ENCODE peak calls at places on chromosomes 5 and 9, in four cellular contexts. One of them, this sample, is unnamed.

GRCh38 chr9:30522486-30522885 is 1862.0 kb upstream of the ACO1 start:
- DNase-seq in coronary artery: no peak
- DNase-seq in fibroblast of the aortic adventitia: no peak
- DNase-seq in left ventricle myocardium inferior: no peak
- DNase-seq in this sample: no peak

GRCh38 chr5:78509884-78510769 is 138.4 kb downstream of the LHFPL2 start:
- DNase-seq in coronary artery: peak; percentile 81
- DNase-seq in fibroblast of the aortic adventitia: peak; percentile 29
- DNase-seq in left ventricle myocardium inferior: peak; percentile 81
- DNase-seq in this sample: peak; percentile 43

GRCh38 chr5:94461131-94461530 is 157.3 kb downstream of the KIAA0825 start:
- DNase-seq in coronary artery: no peak
- DNase-seq in fibroblast of the aortic adventitia: no peak
- DNase-seq in left ventricle myocardium inferior: no peak
- DNase-seq in this sample: no peak

GRCh38 chr9:115034801-115035200 is 83.2 kb downstream of the TNC start:
- DNase-seq in coronary artery: no peak
- DNase-seq in fibroblast of the aortic adventitia: peak; percentile 93
- DNase-seq in left ventricle myocardium inferior: no peak
- DNase-seq in this sample: peak; percentile 72

GRCh38 chr9:2916382-2916985 is 72.6 kb upstream of the PUM3 start:
- DNase-seq in coronary artery: no peak
- DNase-seq in fibroblast of the aortic adventitia: no peak
- DNase-seq in left ventricle myocardium inferior: no peak
- DNase-seq in this sample: no peak

GRCh38 chr5:173689713-173690360 is 73.4 kb upstream of the BOD1 start:
- DNase-seq in coronary artery: no peak
- DNase-seq in fibroblast of the aortic adventitia: no peak
- DNase-seq in left ventricle myocardium inferior: no peak
- DNase-seq in this sample: no peak

GRCh38 chr5:54259090-54259489 is 51.3 kb downstream of the ARL15 start:
- DNase-seq in coronary artery: no peak
- DNase-seq in fibroblast of the aortic adventitia: no peak
- DNase-seq in left ventricle myocardium inferior: no peak
- DNase-seq in this sample: peak; percentile 27

GRCh38 chr5:148151872-148152271 is 16.5 kb upstream of the SPINK14 start:
- DNase-seq in coronary artery: no peak
- DNase-seq in fibroblast of the aortic adventitia: no peak
- DNase-seq in left ventricle myocardium inferior: no peak
- DNase-seq in this sample: no peak

GRCh38 chr5:34775886-34776285 is 63.1 kb upstream of the TTC23L start:
- DNase-seq in coronary artery: no peak
- DNase-seq in fibroblast of the aortic adventitia: no peak
- DNase-seq in left ventricle myocardium inferior: no peak
- DNase-seq in this sample: no peak
- H3K4me3 ChIP-seq in coronary artery: no peak overlapping the region
- H3K4me3 ChIP-seq in fibroblast of the aortic adventitia: no peak overlapping the region
- H3K4me3 ChIP-seq in left ventricle myocardium inferior: no peak overlapping the region
- H3K4me3 ChIP-seq in this sample: no peak overlapping the region

GRCh38 chr5:176738851-176739250 is 71.5 kb upstream of the UNC5A start:
- DNase-seq in coronary artery: peak; percentile 55
- DNase-seq in fibroblast of the aortic adventitia: no peak
- DNase-seq in left ventricle myocardium inferior: no peak
- DNase-seq in this sample: no peak
- TF ChIP-seq CTCF in coronary artery: no peak
- TF ChIP-seq CTCF in fibroblast of the aortic adventitia: no peak
- TF ChIP-seq CTCF in left ventricle myocardium inferior: no peak
- TF ChIP-seq CTCF in this sample: no peak

DNA sequence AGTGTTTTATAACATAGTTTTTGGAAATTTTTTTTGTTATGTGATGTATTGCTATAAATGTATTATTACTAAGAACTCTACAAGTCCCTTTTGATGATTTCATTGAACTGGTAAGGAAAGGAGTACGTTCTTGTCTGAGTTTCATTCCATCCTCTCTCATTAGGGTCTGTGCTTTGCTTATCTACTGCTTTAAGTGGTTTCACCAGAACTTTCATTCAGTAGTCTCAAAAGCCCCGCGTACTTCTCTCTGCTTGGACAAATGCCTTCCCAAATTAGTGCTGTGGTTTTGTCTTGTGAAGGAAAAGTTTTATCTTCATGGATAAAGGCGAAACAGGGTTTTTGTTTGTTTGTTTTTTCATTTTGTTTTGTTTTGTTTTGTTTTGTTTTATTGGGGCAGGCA is 469.8 kb upstream of the WWC1 start:
- DNase-seq in coronary artery: no peak
- DNase-seq in fibroblast of the aortic adventitia: no peak
- DNase-seq in left ventricle myocardium inferior: no peak
- DNase-seq in this sample: no peak
- H3K4me3 ChIP-seq in coronary artery: no peak overlapping the region
- H3K4me3 ChIP-seq in fibroblast of the aortic adventitia: no peak overlapping the region
- H3K4me3 ChIP-seq in left ventricle myocardium inferior: no peak overlapping the region
- H3K4me3 ChIP-seq in this sample: peak overlapping the region; percentile 55

GRCh38 chr9:130932220-130933069 is 6.6 kb downstream of the FIBCD1 start:
- DNase-seq in coronary artery: no peak
- DNase-seq in fibroblast of the aortic adventitia: no peak
- DNase-seq in left ventricle myocardium inferior: peak; percentile 77
- DNase-seq in this sample: peak; percentile 17
- TF ChIP-seq CTCF in coronary artery: no peak
- TF ChIP-seq CTCF in fibroblast of the aortic adventitia: no peak
- TF ChIP-seq CTCF in left ventricle myocardium inferior: peak; percentile 59
- TF ChIP-seq CTCF in this sample: no peak

GRCh38 chr9:84271004-84271886 is 69.3 kb downstream of the SLC28A3 start:
- DNase-seq in coronary artery: no peak
- DNase-seq in fibroblast of the aortic adventitia: peak; percentile 33
- DNase-seq in left ventricle myocardium inferior: peak; percentile 41
- DNase-seq in this sample: peak; percentile 29

GRCh38 chr9:84264307-84264706 is 76.3 kb downstream of the SLC28A3 start:
- DNase-seq in coronary artery: no peak
- DNase-seq in fibroblast of the aortic adventitia: no peak
- DNase-seq in left ventricle myocardium inferior: no peak
- DNase-seq in this sample: no peak

GRCh38 chr9:84271887-84272556 is 68.5 kb downstream of the SLC28A3 start:
- DNase-seq in coronary artery: no peak
- DNase-seq in fibroblast of the aortic adventitia: peak; percentile 34
- DNase-seq in left ventricle myocardium inferior: no peak
- DNase-seq in this sample: no peak

GRCh38 chr9:84261082-84261746 is 79.3 kb downstream of the SLC28A3 start:
- DNase-seq in coronary artery: peak; percentile 78
- DNase-seq in fibroblast of the aortic adventitia: peak; percentile 78
- DNase-seq in left ventricle myocardium inferior: peak; percentile 83
- DNase-seq in this sample: peak; percentile 83

GRCh38 chr9:84266087-84266561 is 74.4 kb downstream of the SLC28A3 start:
- DNase-seq in coronary artery: no peak
- DNase-seq in fibroblast of the aortic adventitia: no peak
- DNase-seq in left ventricle myocardium inferior: no peak
- DNase-seq in this sample: peak; percentile 16
- H3K4me3 ChIP-seq in coronary artery: no peak overlapping the region
- H3K4me3 ChIP-seq in fibroblast of the aortic adventitia: no peak overlapping the region
- H3K4me3 ChIP-seq in left ventricle myocardium inferior: no peak overlapping the region
- H3K4me3 ChIP-seq in this sample: no peak overlapping the region

DNA sequence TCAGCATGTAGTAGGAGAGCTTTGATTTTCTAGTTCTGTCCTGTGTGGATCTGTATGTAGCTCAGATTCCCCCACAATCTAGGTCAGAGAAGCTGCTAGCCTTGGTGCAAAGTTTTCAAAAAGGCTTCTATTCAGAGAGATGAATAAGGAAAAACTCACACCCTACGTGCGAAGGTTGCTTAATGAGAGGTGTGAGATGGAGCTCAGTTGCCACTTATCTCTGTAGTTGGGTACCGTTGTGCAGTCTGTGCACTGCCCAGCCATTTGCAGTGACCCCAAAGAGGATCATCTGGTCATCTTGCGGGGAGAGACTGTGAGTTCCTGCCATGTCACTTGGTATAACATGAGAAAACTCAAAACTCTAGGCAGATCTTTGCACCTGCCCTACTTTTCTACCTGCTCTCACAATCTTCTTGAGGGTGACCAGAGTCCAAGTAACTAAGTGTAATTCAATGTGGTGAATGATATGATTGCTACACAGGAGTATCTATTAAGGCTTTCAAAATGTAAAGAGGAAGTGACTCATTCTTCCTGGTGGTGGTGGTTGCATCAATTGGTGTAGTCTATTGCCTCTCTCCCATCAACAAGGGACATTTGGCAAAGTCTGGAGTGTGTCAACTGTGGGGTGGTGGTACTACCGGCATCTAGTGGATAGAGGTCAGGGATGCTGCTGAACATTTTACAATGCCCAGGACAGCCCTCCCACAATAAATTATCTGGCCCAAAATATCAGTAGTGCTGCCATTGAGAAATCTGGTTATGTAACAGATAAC is 65.2 kb downstream of the TMC1 start:
- DNase-seq in coronary artery: no peak
- DNase-seq in fibroblast of the aortic adventitia: peak; percentile 92
- DNase-seq in left ventricle myocardium inferior: no peak
- DNase-seq in this sample: peak; percentile 91
- TF ChIP-seq CTCF in coronary artery: no peak
- TF ChIP-seq CTCF in fibroblast of the aortic adventitia: peak; percentile 37
- TF ChIP-seq CTCF in left ventricle myocardium inferior: no peak
- TF ChIP-seq CTCF in this sample: peak; percentile 17

This sample was measured in epithelial cell of esophagus.